ENCODE peak calls at places on chromosome 1, in nine cellular contexts. I is H54; L is testis; R is NCI-H524; X is memory B cell; E is fibroblast of lung; M is stimulated activated CD4-positive, alpha-beta T cell treated with anti-CD3 and anti-CD28 coated beads, Interleukin-15, amount 100 ng/mL, for 1 hour; W is NCI-H1105; A is naive B cell. T is an unnamed sample.

GRCh38 chr1:233242827-233243483 is 52.6 kb downstream of the PCNX2 start:
- DNase-seq in M (no peak), X (no peak), L (no peak), W (no peak), I (no peak), R (no peak), A (no peak), E (no peak), T (no peak)

GRCh38 chr1:5832916-5833895 is 159.0 kb downstream of the NPHP4 start:
- DNase-seq in L (no peak), R (no peak), I (no peak), A (no peak), X (no peak), E (no peak), M (no peak), W (no peak), T (no peak)

GRCh38 chr1:165254376-165254775 is 102.1 kb downstream of the LMX1A start:
- DNase-seq in X (no peak), R (peak), L (no peak), W (no peak), E (no peak), M (no peak), I (no peak), A (no peak), T (no peak)

GRCh38 chr1:211738096-211738708 is 62.8 kb upstream of the NEK2 start:
- DNase-seq in A (no peak), L (no peak), X (no peak), I (no peak), M (no peak), W (no peak), R (no peak), E (no peak), T (no peak)

GRCh38 chr1:41152622-41153044 is 89.5 kb downstream of the SCMH1 start:
- DNase-seq in A (no peak), I (peak), L (no peak), X (no peak), M (no peak), E (peak), R (no peak), W (no peak), T (peak)

GRCh38 chr1:37159102-37159501 is 124.8 kb upstream of the GRIK3 start:
- DNase-seq in A (no peak), L (no peak), M (no peak), W (no peak), R (no peak), I (no peak), X (peak), E (no peak), T (no peak)

GRCh38 chr1:242754926-242755325 is 230.4 kb upstream of the PLD5 start:
- DNase-seq in M (no peak), L (no peak), A (no peak), R (no peak), E (no peak), W (no peak), I (no peak), X (no peak), T (no peak)

GRCh38 chr1:158819461-158820443 is 11.4 kb upstream of the MNDA start:
- DNase-seq in W (no peak), R (no peak), M (no peak), E (peak), X (no peak), I (no peak), A (no peak), L (no peak), T (no peak)

GRCh38 chr1:189970331-189971230 is 507.1 kb downstream of the BRINP3 start:
- DNase-seq in M (no peak), W (no peak), R (no peak), X (no peak), A (no peak), E (peak), L (no peak), I (no peak), T (no peak)

GRCh38 chr1:25022361-25023189 is 92.5 kb upstream of the RUNX3 start:
- DNase-seq in L (peak), E (peak), W (no peak), A (peak), M (peak), R (no peak), X (peak), I (peak), T (peak)

GRCh38 chr1:186183219-186183618 is 191.8 kb downstream of the TPR start:
- DNase-seq in E (peak), R (no peak), X (no peak), I (no peak), M (no peak), W (no peak), A (no peak), L (no peak), T (peak)

GRCh38 chr1:246492611-246493245 is 14.4 kb downstream of the SMYD3 start:
- DNase-seq in E (peak), A (no peak), L (peak), X (no peak), W (peak), R (peak), I (peak), M (peak), T (peak)

GRCh38 chr1:236144446-236145150 is 2.3 kb downstream of the GPR137B start:
- DNase-seq in L (no peak), M (no peak), I (no peak), A (no peak), E (no peak), X (no peak), R (peak), W (no peak), T (no peak)

GRCh38 chr1:29478046-29478791 is 241.9 kb downstream of the PTPRU start:
- DNase-seq in M (no peak), I (no peak), A (no peak), R (no peak), W (no peak), L (no peak), X (no peak), E (no peak), T (no peak)

GRCh38 chr1:34762474-34763141 is 3.1 kb downstream of the GJB4 start:
- DNase-seq in L (no peak), R (no peak), M (no peak), E (no peak), X (no peak), W (no peak), I (peak), A (no peak), T (no peak)

GRCh38 chr1:214277704-214278635 is 3.0 kb upstream of the SMYD2 start:
- DNase-seq in M (no peak), X (no peak), E (peak), I (no peak), W (no peak), R (no peak), A (no peak), L (no peak), T (peak)

GRCh38 chr1:53398585-53399365 is 60.4 kb upstream of the DMRTB1 start:
- DNase-seq in R (peak), M (no peak), W (no peak), L (no peak), E (no peak), A (no peak), I (no peak), X (no peak), T (no peak)

GRCh38 chr1:233734456-233734855 is 120.5 kb downstream of the KCNK1 start:
- DNase-seq in M (no peak), W (no peak), L (no peak), A (no peak), E (no peak), R (no peak), X (no peak), I (no peak), T (no peak)

GRCh38 chr1:21816602-21817302 is 4.7 kb downstream of the LDLRAD2 start:
- DNase-seq in M (no peak), R (no peak), L (no peak), W (no peak), A (no peak), E (peak), I (peak), X (no peak), T (peak)

GRCh38 chr1:53153752-53154151 is 11.3 kb upstream of the SLC1A7 start:
- DNase-seq in X (no peak), E (no peak), A (no peak), I (no peak), R (no peak), W (no peak), L (no peak), M (no peak), T (no peak)

GRCh38 chr1:16155537-16156410 is at the start of gene EPHA2:
- DNase-seq in A (no peak), M (no peak), I (peak), E (peak), X (no peak), L (peak), R (peak), W (peak), T (peak)

GRCh38 chr1:67687198-67687545 is 2.2 kb downstream of the GADD45A start:
- DNase-seq in M (no peak), E (no peak), R (no peak), A (no peak), W (no peak), L (no peak), I (no peak), X (no peak), T (no peak)

GRCh38 chr1:167635233-167635648 is 5.2 kb downstream of the RCSD1 start:
- DNase-seq in X (no peak), L (peak), W (no peak), E (peak), I (no peak), A (no peak), M (no peak), R (peak), T (no peak)

GRCh38 chr1:24507423-24507804 is 4.8 kb downstream of the RCAN3 start:
- DNase-seq in R (no peak), A (no peak), L (no peak), I (no peak), M (no peak), X (no peak), E (no peak), W (no peak), T (no peak)

GRCh38 chr1:56508523-56508983 is 70.8 kb downstream of the PLPP3 start:
- DNase-seq in A (no peak), R (no peak), X (no peak), W (no peak), L (peak), M (no peak), I (no peak), E (peak), T (peak)

GRCh38 chr1:24470607-24471006 is 32.0 kb upstream of the RCAN3 start:
- DNase-seq in A (no peak), I (no peak), X (no peak), W (no peak), M (no peak), E (no peak), R (no peak), L (no peak), T (no peak)

GRCh38 chr1:211529453-211529852 is 37.5 kb upstream of the RD3 start:
- DNase-seq in L (peak), R (no peak), M (no peak), E (peak), I (no peak), W (no peak), A (no peak), X (no peak), T (peak)

GRCh38 chr1:77347646-77348045 is 65.8 kb downstream of the AK5 start:
- DNase-seq in A (no peak), E (peak), M (no peak), L (no peak), X (no peak), R (no peak), W (no peak), I (peak), T (peak)

GRCh38 chr1:185838111-185838510 is 103.9 kb downstream of the HMCN1 start:
- DNase-seq in R (no peak), A (no peak), L (no peak), X (no peak), I (no peak), M (no peak), W (no peak), E (no peak), T (no peak)

GRCh38 chr1:150235436-150235851 is 468 bp downstream of the ANP32E start:
- DNase-seq in R (no peak), L (no peak), I (no peak), E (peak), A (no peak), M (no peak), X (no peak), W (no peak), T (peak)

GRCh38 chr1:93000751-93001175 is 39.5 kb upstream of the DIPK1A start:
- DNase-seq in M (no peak), R (no peak), W (peak), X (no peak), L (no peak), A (no peak), E (peak), I (no peak), T (no peak)

GRCh38 chr1:15939181-15940109 is 36.5 kb downstream of the ZBTB17 start:
- DNase-seq in M (no peak), W (no peak), A (no peak), R (no peak), L (peak), X (no peak), I (no peak), E (peak), T (no peak)

GRCh38 chr1:167210966-167211674 is 9.6 kb upstream of the POU2F1 start:
- DNase-seq in L (no peak), W (no peak), A (no peak), M (no peak), X (no peak), I (no peak), R (no peak), E (no peak), T (no peak)

GRCh38 chr1:50615036-50615750 is 191.9 kb upstream of the DMRTA2 start:
- DNase-seq in E (peak), L (no peak), X (no peak), R (no peak), A (no peak), I (no peak), W (no peak), M (no peak), T (no peak)

GRCh38 chr1:99643021-99643779 is 2.7 kb upstream of the PALMD start:
- DNase-seq in M (no peak), L (no peak), X (no peak), E (peak), I (no peak), A (no peak), R (no peak), W (no peak), T (no peak)

GRCh38 chr1:91784616-91785015 is 101.3 kb downstream of the TGFBR3 start:
- DNase-seq in W (no peak), E (no peak), X (no peak), I (no peak), M (no peak), L (no peak), A (no peak), R (no peak), T (no peak)

GRCh38 chr1:236090741-236091147 is 25.9 kb upstream of the NID1 start:
- DNase-seq in W (no peak), A (no peak), X (no peak), E (no peak), I (no peak), L (no peak), M (no peak), R (no peak), T (no peak)

GRCh38 chr1:117828206-117828605 is 101.2 kb downstream of the GDAP2 start:
- DNase-seq in W (no peak), I (no peak), L (peak), A (no peak), X (no peak), M (no peak), R (no peak), E (peak), T (peak)

T was measured in MG63.